ENCODE peak calls at places on chromosome 1, in four cellular contexts. F is NCI-H524 treated with DMSO at 0.1 percent for 48 hours, H is lower leg skin, S is ovary. J is an unnamed sample.

GRCh38 chr1:167935252-167936067 is 1.0 kb upstream of the DCAF6 start:
- DNase-seq in S (peak), F (no peak), H (peak), J (peak)

GRCh38 chr1:21552715-21553114 is 43.5 kb downstream of the ALPL start:
- DNase-seq in F (no peak), S (no peak), H (no peak), J (peak)

GRCh38 chr1:193806079-193807048 is 620.0 kb upstream of the B3GALT2 start:
- DNase-seq in F (no peak), S (no peak), H (no peak), J (no peak)

GRCh38 chr1:153932071-153932592 is 9.4 kb upstream of the GATAD2B start:
- DNase-seq in S (no peak), F (no peak), H (no peak), J (no peak)

GRCh38 chr1:161803181-161803580 is 37.1 kb downstream of the ATF6 start:
- DNase-seq in S (no peak), F (no peak), H (no peak), J (no peak)

GRCh38 chr1:161887724-161888287 is 121.7 kb downstream of the ATF6 start:
- DNase-seq in F (no peak), H (no peak), S (no peak), J (no peak)

GRCh38 chr1:53590581-53591515 is 131.6 kb downstream of the DMRTB1 start:
- DNase-seq in F (no peak), H (peak), S (peak), J (no peak)

GRCh38 chr1:213275293-213275692 is 224.3 kb downstream of the RPS6KC1 start:
- DNase-seq in S (no peak), F (no peak), H (no peak), J (no peak)

GRCh38 chr1:95262928-95263327 is 28.9 kb downstream of the RWDD3 start:
- DNase-seq in S (no peak), F (no peak), H (no peak), J (no peak)

GRCh38 chr1:229253170-229253974 is 17.5 kb upstream of the RAB4A start:
- DNase-seq in S (no peak), F (no peak), H (no peak), J (peak)

GRCh38 chr1:22855668-22856606 is 116.7 kb downstream of the LACTBL1 start:
- DNase-seq in F (peak), H (no peak), S (no peak), J (no peak)

GRCh38 chr1:89044970-89045695 is 19.9 kb downstream of the GBP1 start:
- DNase-seq in H (no peak), F (no peak), S (no peak), J (no peak)

GRCh38 chr1:197920345-197921117 is 3.4 kb downstream of the LHX9 start:
- DNase-seq in S (no peak), H (no peak), F (no peak), J (no peak)

GRCh38 chr1:237864338-237865244 is 26.1 kb downstream of the ZP4 start:
- DNase-seq in H (peak), F (no peak), S (peak), J (peak)